ENCODE peak calls at places on chromosome 18, in six cellular contexts. D is NT2/D1; Z is hepatocyte; U is stimulated activated CD8-positive, alpha-beta memory T cell treated with anti-CD3 and anti-CD28 coated beads, Interleukin-2, amount 100 ng/mL, for 48 hours; H is NCI-H2227 treated with DMSO at 0.1 percent for 48 hours; N is kidney glomerular epithelial cell. F is an unnamed sample.

GRCh38 chr18:45793295-45793965 is 32.0 kb upstream of the SIGLEC15 start:
- DNase-seq in D (no peak), N (peak), H (no peak), U (no peak), Z (no peak), F (peak)

GRCh38 chr18:39561136-39561535 is 1995.5 kb upstream of the CELF4 start:
- DNase-seq in N (no peak), U (no peak), H (no peak), D (no peak), Z (no peak), F (no peak)

GRCh38 chr18:32891797-32892196 is 119.0 kb upstream of the KLHL14 start:
- DNase-seq in U (no peak), Z (no peak), N (no peak), H (no peak), D (no peak), F (no peak)

GRCh38 chr18:65761636-65762310 is 11.0 kb downstream of the CDH7 start:
- DNase-seq in H (no peak), Z (no peak), N (no peak), D (no peak), U (no peak), F (no peak)

GRCh38 chr18:45365835-45366234 is 249.4 kb upstream of the SLC14A2 start:
- DNase-seq in Z (no peak), D (no peak), H (no peak), U (no peak), N (no peak), F (no peak)

GRCh38 chr18:22073411-22073810 is 96.0 kb upstream of the GATA6 start:
- DNase-seq in Z (no peak), U (no peak), N (no peak), D (no peak), H (no peak), F (no peak)

GRCh38 chr18:78352905-78353304 is 626.7 kb upstream of the SALL3 start:
- DNase-seq in Z (no peak), H (no peak), D (no peak), U (no peak), N (no peak), F (no peak)

GRCh38 chr18:62883937-62884735 is 168.8 kb downstream of the PHLPP1 start:
- DNase-seq in U (no peak), H (no peak), D (no peak), Z (no peak), N (no peak), F (no peak)